ENCODE peak calls at places on chromosome 14, in six cellular contexts. D, L, U, W, J and O are unnamed samples.

GRCh38 chr14:78469947-78470346 is 299.8 kb downstream of the NRXN3 start:
- DNase-seq in D (no peak), L (no peak), U (no peak), W (no peak), J (no peak), O (no peak)

GRCh38 chr14:90510208-90510607 is 113.4 kb downstream of the CALM1 start:
- DNase-seq in D (peak; percentile 57), L (no peak), U (no peak), W (no peak), J (no peak), O (no peak)

GRCh38 chr14:59296508-59296907 is 108.0 kb downstream of the DAAM1 start:
- DNase-seq in D (no peak), L (no peak), U (no peak), W (no peak), J (no peak), O (no peak)

GRCh38 chr14:23061995-23062394 is 4.7 kb upstream of the CDH24 start:
- DNase-seq in D (no peak), L (no peak), U (no peak), W (peak; percentile 87), J (no peak), O (peak; percentile 95)

GRCh38 chr14:94690486-94690885 is 78.3 kb downstream of the SERPINA3 start:
- DNase-seq in D (no peak), L (no peak), U (peak; percentile 11), W (no peak), J (no peak), O (no peak)

GRCh38 chr14:69779088-69779487 is 12.1 kb downstream of the SRSF5 start:
- DNase-seq in D (no peak), L (no peak), U (no peak), W (no peak), J (no peak), O (no peak)

GRCh38 chr14:95185452-95186392 is 28.4 kb upstream of the DICER1 start:
- DNase-seq in D (no peak), L (no peak), U (no peak), W (peak; percentile 40), J (no peak), O (no peak)

GRCh38 chr14:68548194-68549056 is 244.4 kb downstream of the ZFP36L1 start:
- DNase-seq in D (peak; percentile 15), L (no peak), U (peak; percentile 46), W (peak; percentile 97), J (no peak), O (peak; percentile 87)

GRCh38 chr14:105861985-105862465 is 335.6 kb downstream of the TMEM121 start:
- DNase-seq in D (no peak), L (peak; percentile 98), U (no peak), W (no peak), J (peak; percentile 88), O (no peak)

GRCh38 chr14:55274144-55274543 is 2.9 kb downstream of the FBXO34 start:
- DNase-seq in D (no peak), L (no peak), U (no peak), W (no peak), J (no peak), O (no peak)

GRCh38 chr14:74249433-74250375 is 10.5 kb downstream of the VSX2 start:
- DNase-seq in D (no peak), L (no peak), U (no peak), W (no peak), J (no peak), O (no peak)

GRCh38 chr14:81516941-81517797 is 16.5 kb downstream of the SEL1L start:
- DNase-seq in D (peak; percentile 62), L (no peak), U (no peak), W (peak; percentile 71), J (no peak), O (no peak)

GRCh38 chr14:36582011-36582873 is at the start of gene NKX2-8:
- DNase-seq in D (peak; percentile 70), L (no peak), U (peak; percentile 30), W (peak; percentile 6), J (no peak), O (no peak)

GRCh38 chr14:95265106-95266094 is 54.3 kb downstream of the CLMN start:
- DNase-seq in D (no peak), L (peak; percentile 90), U (no peak), W (peak; percentile 74), J (peak; percentile 96), O (peak; percentile 59)

GRCh38 chr14:100823488-100823887 is 2.4 kb upstream of the MEG3 start:
- DNase-seq in D (no peak), L (no peak), U (no peak), W (peak; percentile 48), J (no peak), O (no peak)

GRCh38 chr14:60161176-60162107 is 3.8 kb downstream of the DHRS7 start:
- DNase-seq in D (peak; percentile 41), L (peak; percentile 14), U (no peak), W (peak; percentile 28), J (no peak), O (no peak)

GRCh38 chr14:24337144-24337823 is 2.4 kb upstream of the ADCY4 start:
- DNase-seq in D (no peak), L (no peak), U (no peak), W (no peak), J (no peak), O (no peak)

GRCh38 chr14:75457024-75457390 is 29.2 kb downstream of the JDP2 start:
- DNase-seq in D (no peak), L (no peak), U (no peak), W (no peak), J (no peak), O (no peak)

GRCh38 chr14:74549588-74549987 is 56.0 kb downstream of the ISCA2 start:
- DNase-seq in D (peak; percentile 29), L (no peak), U (no peak), W (peak; percentile 14), J (no peak), O (no peak)

GRCh38 chr14:39469094-39469710 is 37.0 kb upstream of the FBXO33 start:
- DNase-seq in D (peak; percentile 73), L (peak; percentile 68), U (no peak), W (peak; percentile 6), J (no peak), O (no peak)

GRCh38 chr14:32121948-32122347 is 44.8 kb downstream of the ARHGAP5 start:
- DNase-seq in D (no peak), L (no peak), U (no peak), W (peak; percentile 45), J (no peak), O (no peak)

GRCh38 chr14:94051115-94051514 is 25.0 kb downstream of the OTUB2 start:
- DNase-seq in D (peak; percentile 56), L (peak; percentile 22), U (no peak), W (peak; percentile 63), J (no peak), O (no peak)

GRCh38 chr14:56176530-56176929 is 58.3 kb downstream of the PELI2 start:
- DNase-seq in D (no peak), L (no peak), U (no peak), W (no peak), J (no peak), O (no peak)

GRCh38 chr14:36857136-36857535 is 195.5 kb downstream of the PAX9 start:
- DNase-seq in D (peak; percentile 15), L (no peak), U (no peak), W (no peak), J (no peak), O (no peak)

GRCh38 chr14:21317433-21317832 is 37.5 kb downstream of the RPGRIP1 start:
- DNase-seq in D (no peak), L (peak; percentile 48), U (no peak), W (no peak), J (no peak), O (no peak)

GRCh38 chr14:23359722-23360447 is 5.1 kb downstream of the EFS start:
- DNase-seq in D (no peak), L (no peak), U (no peak), W (no peak), J (no peak), O (no peak)

GRCh38 chr14:95156153-95156764 is 1.1 kb downstream of the DICER1 start:
- DNase-seq in D (no peak), L (peak; percentile 24), U (no peak), W (peak; percentile 46), J (no peak), O (peak; percentile 31)

GRCh38 chr14:76640923-76641395 is 120.3 kb upstream of the VASH1 start:
- DNase-seq in D (no peak), L (no peak), U (no peak), W (no peak), J (no peak), O (no peak)

DNA sequence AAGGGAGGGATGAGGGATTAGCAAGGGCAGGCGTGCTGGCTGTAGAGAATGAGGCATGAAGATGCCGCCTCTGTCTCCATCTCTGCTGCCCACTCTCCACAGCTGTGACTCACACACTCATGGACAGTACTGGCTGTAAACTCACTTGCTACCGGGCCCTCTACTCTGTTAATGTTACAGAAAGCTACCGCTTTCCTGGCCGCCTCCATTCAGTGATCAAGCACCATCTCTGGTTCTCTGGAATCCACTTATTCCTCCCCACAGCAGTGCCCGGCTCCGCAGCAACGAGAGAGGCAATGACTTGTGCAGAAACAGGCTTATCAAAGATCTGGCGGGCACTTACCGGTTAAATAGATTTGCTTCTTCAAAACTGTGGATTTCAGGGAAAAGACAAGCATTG is 34.8 kb downstream of the AMN start:
- DNase-seq in D (no peak), L (no peak), U (peak; percentile 53), W (no peak), J (no peak), O (no peak)
- H3K36me3 ChIP-seq in D (peaks cover 19% of the 10 kb centered on the region), L (no peaks in the 10 kb centered on the region), U (peaks cover 63% of the 10 kb centered on the region), W (peaks cover 91% of the 10 kb centered on the region), J (peaks cover 18% of the 10 kb centered on the region), O (peaks cover 84% of the 10 kb centered on the region)

GRCh38 chr14:64158608-64159007 is 135.6 kb downstream of the ESR2 start:
- DNase-seq in D (no peak), L (no peak), U (no peak), W (no peak), J (no peak), O (no peak)
- H3K36me3 ChIP-seq in D (no peaks in the 10 kb centered on the region), L (peaks cover 87% of the 10 kb centered on the region), U (peaks cover 4% of the 10 kb centered on the region), W (peaks cover 54% of the 10 kb centered on the region), J (peaks cover 10% of the 10 kb centered on the region), O (peaks cover 13% of the 10 kb centered on the region)

DNA sequence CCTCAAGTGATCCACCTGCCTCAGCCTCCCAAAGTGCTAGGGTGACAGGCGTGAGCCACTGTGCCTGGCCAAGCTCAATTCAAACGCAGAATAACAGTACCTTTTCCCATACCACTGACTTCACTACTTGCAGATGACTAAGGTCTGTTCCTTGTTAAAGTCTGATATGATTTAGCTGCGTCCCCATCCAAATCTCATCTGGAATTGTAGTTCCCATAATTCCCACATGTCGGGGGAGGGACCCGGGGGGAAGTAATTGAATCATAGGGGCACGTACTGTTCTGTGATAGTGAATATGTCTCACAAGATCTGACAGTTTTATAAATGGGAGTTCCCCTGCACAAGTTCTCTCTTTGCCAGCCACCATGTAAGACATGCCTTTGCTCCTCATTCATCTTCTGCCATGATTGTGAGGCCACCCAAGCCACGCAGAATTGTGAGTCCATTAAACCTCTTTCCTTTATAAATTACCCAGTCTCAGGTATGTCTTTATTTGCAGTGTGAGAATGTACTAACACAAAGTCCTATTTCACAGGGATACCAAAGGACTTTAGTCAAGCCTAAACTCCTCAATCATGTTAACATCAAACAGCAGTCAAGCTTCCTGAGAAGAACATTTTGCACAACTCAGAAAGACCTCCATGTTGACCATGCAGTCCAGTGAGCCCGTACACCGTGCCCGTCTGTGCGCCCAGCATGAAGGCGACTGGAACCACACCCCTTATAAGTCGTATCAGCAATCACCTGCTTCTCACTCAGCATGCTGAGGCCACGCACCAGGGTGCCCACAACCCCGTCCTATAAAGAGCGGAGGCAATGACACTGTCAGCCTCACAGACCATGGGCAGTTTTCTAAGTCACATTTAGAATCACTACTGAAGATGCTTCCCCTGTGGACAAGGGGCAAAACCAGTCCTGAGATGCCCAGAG is 36.9 kb downstream of the FOXN3 start:
- DNase-seq in D (no peak), L (no peak), U (no peak), W (no peak), J (no peak), O (no peak)
- H3K36me3 ChIP-seq in D (peaks cover 6% of the 10 kb centered on the region), L (peaks cover 52% of the 10 kb centered on the region), U (no peaks in the 10 kb centered on the region), W (peaks cover 7% of the 10 kb centered on the region), J (no peaks in the 10 kb centered on the region), O (peaks cover 6% of the 10 kb centered on the region)

GRCh38 chr14:104770072-104770579 is 17.2 kb downstream of the SIVA1 start:
- DNase-seq in D (no peak), L (no peak), U (no peak), W (no peak), J (no peak), O (no peak)
- H3K36me3 ChIP-seq in D (peaks cover 5% of the 10 kb centered on the region), L (peaks cover 61% of the 10 kb centered on the region), U (peaks cover 8% of the 10 kb centered on the region), W (peaks cover 33% of the 10 kb centered on the region), J (peaks cover 5% of the 10 kb centered on the region), O (peaks cover 57% of the 10 kb centered on the region)